ENCODE peak calls at places on chromosome 2, in ten cellular contexts. One of them, this sample, is unnamed.
A peak's percentile ranks its signal among the peaks of the same experiment; 100 is the strongest.

GRCh38 chr2:219908538-219908937 is 281.1 kb downstream of the SLC4A3 start:
- DNase-seq in IMR-90: no peak
- DNase-seq in body of pancreas: no peak
- DNase-seq in A549: peak; percentile 5
- DNase-seq in sigmoid colon: no peak
- DNase-seq in uterus: no peak
- DNase-seq in endothelial cell of umbilical vein: no peak
- DNase-seq in HepG2: no peak
- DNase-seq in adrenal gland: no peak
- DNase-seq in spleen: no peak
- DNase-seq in this sample: no peak

GRCh38 chr2:196586511-196586991 is 53.0 kb upstream of the CCDC150 start:
- DNase-seq in IMR-90: peak; percentile 86
- DNase-seq in body of pancreas: no peak
- DNase-seq in A549: peak; percentile 53
- DNase-seq in sigmoid colon: no peak
- DNase-seq in uterus: no peak
- DNase-seq in endothelial cell of umbilical vein: peak; percentile 23
- DNase-seq in HepG2: no peak
- DNase-seq in adrenal gland: no peak
- DNase-seq in spleen: no peak
- DNase-seq in this sample: no peak

GRCh38 chr2:178280261-178280852 is 86.0 kb downstream of the OSBPL6 start:
- DNase-seq in IMR-90: peak; percentile 59
- DNase-seq in body of pancreas: peak; percentile 42
- DNase-seq in A549: peak; percentile 57
- DNase-seq in sigmoid colon: no peak
- DNase-seq in uterus: peak; percentile 29
- DNase-seq in endothelial cell of umbilical vein: peak; percentile 71
- DNase-seq in HepG2: peak; percentile 53
- DNase-seq in adrenal gland: peak; percentile 20
- DNase-seq in spleen: no peak
- DNase-seq in this sample: peak; percentile 45

GRCh38 chr2:11697103-11697871 is 27.3 kb upstream of the NTSR2 start:
- DNase-seq in IMR-90: peak; percentile 71
- DNase-seq in body of pancreas: no peak
- DNase-seq in A549: peak; percentile 68
- DNase-seq in sigmoid colon: peak; percentile 84
- DNase-seq in uterus: peak; percentile 44
- DNase-seq in endothelial cell of umbilical vein: peak; percentile 70
- DNase-seq in HepG2: no peak
- DNase-seq in adrenal gland: peak; percentile 59
- DNase-seq in spleen: peak; percentile 76
- DNase-seq in this sample: peak; percentile 87

GRCh38 chr2:232351686-232352510 is 26.7 kb upstream of the ALPP start:
- DNase-seq in IMR-90: no peak
- DNase-seq in body of pancreas: no peak
- DNase-seq in A549: no peak
- DNase-seq in sigmoid colon: peak; percentile 50
- DNase-seq in uterus: no peak
- DNase-seq in endothelial cell of umbilical vein: no peak
- DNase-seq in HepG2: no peak
- DNase-seq in adrenal gland: no peak
- DNase-seq in spleen: peak; percentile 66
- DNase-seq in this sample: no peak

GRCh38 chr2:128217671-128218070 is 101.0 kb downstream of the HS6ST1 start:
- DNase-seq in IMR-90: no peak
- DNase-seq in body of pancreas: no peak
- DNase-seq in A549: peak; percentile 25
- DNase-seq in sigmoid colon: no peak
- DNase-seq in uterus: no peak
- DNase-seq in endothelial cell of umbilical vein: no peak
- DNase-seq in HepG2: no peak
- DNase-seq in adrenal gland: no peak
- DNase-seq in spleen: no peak
- DNase-seq in this sample: no peak

GRCh38 chr2:174577967-174578589 is 19.5 kb downstream of the WIPF1 start:
- DNase-seq in IMR-90: peak; percentile 73
- DNase-seq in body of pancreas: no peak
- DNase-seq in A549: peak; percentile 50
- DNase-seq in sigmoid colon: no peak
- DNase-seq in uterus: no peak
- DNase-seq in endothelial cell of umbilical vein: peak; percentile 55
- DNase-seq in HepG2: no peak
- DNase-seq in adrenal gland: no peak
- DNase-seq in spleen: no peak
- DNase-seq in this sample: no peak

GRCh38 chr2:177868792-177869191 is 203.8 kb downstream of the PDE11A start:
- DNase-seq in IMR-90: no peak
- DNase-seq in body of pancreas: no peak
- DNase-seq in A549: no peak
- DNase-seq in sigmoid colon: no peak
- DNase-seq in uterus: no peak
- DNase-seq in endothelial cell of umbilical vein: no peak
- DNase-seq in HepG2: no peak
- DNase-seq in adrenal gland: no peak
- DNase-seq in spleen: no peak
- DNase-seq in this sample: no peak

GRCh38 chr2:112029164-112029563 is 25.9 kb upstream of the TMEM87B start:
- DNase-seq in IMR-90: no peak
- DNase-seq in body of pancreas: no peak
- DNase-seq in A549: no peak
- DNase-seq in sigmoid colon: no peak
- DNase-seq in uterus: no peak
- DNase-seq in endothelial cell of umbilical vein: peak; percentile 75
- DNase-seq in HepG2: no peak
- DNase-seq in adrenal gland: no peak
- DNase-seq in spleen: no peak
- DNase-seq in this sample: no peak

GRCh38 chr2:197197808-197198409 is 112.7 kb downstream of the ANKRD44 start:
- DNase-seq in IMR-90: no peak
- DNase-seq in body of pancreas: no peak
- DNase-seq in A549: no peak
- DNase-seq in sigmoid colon: no peak
- DNase-seq in uterus: no peak
- DNase-seq in endothelial cell of umbilical vein: no peak
- DNase-seq in HepG2: no peak
- DNase-seq in adrenal gland: no peak
- DNase-seq in spleen: no peak
- DNase-seq in this sample: no peak

GRCh38 chr2:212538156-212539144 is at the start of gene ERBB4:
- DNase-seq in IMR-90: no peak
- DNase-seq in body of pancreas: peak; percentile 38
- DNase-seq in A549: no peak
- DNase-seq in sigmoid colon: peak; percentile 64
- DNase-seq in uterus: no peak
- DNase-seq in endothelial cell of umbilical vein: peak; percentile 5
- DNase-seq in HepG2: no peak
- DNase-seq in adrenal gland: no peak
- DNase-seq in spleen: peak; percentile 65
- DNase-seq in this sample: no peak

GRCh38 chr2:41160439-41160838 is 708.5 kb upstream of the SLC8A1 start:
- DNase-seq in IMR-90: no peak
- DNase-seq in body of pancreas: no peak
- DNase-seq in A549: no peak
- DNase-seq in sigmoid colon: no peak
- DNase-seq in uterus: no peak
- DNase-seq in endothelial cell of umbilical vein: peak; percentile 75
- DNase-seq in HepG2: no peak
- DNase-seq in adrenal gland: no peak
- DNase-seq in spleen: no peak
- DNase-seq in this sample: no peak

GRCh38 chr2:6639870-6640639 is 225.7 kb downstream of the CMPK2 start:
- DNase-seq in IMR-90: no peak
- DNase-seq in body of pancreas: no peak
- DNase-seq in A549: no peak
- DNase-seq in sigmoid colon: no peak
- DNase-seq in uterus: no peak
- DNase-seq in endothelial cell of umbilical vein: no peak
- DNase-seq in HepG2: no peak
- DNase-seq in adrenal gland: no peak
- DNase-seq in spleen: no peak
- DNase-seq in this sample: no peak

GRCh38 chr2:48525269-48525943 is 4.5 kb upstream of the STON1 start:
- DNase-seq in IMR-90: no peak
- DNase-seq in body of pancreas: no peak
- DNase-seq in A549: no peak
- DNase-seq in sigmoid colon: no peak
- DNase-seq in uterus: peak; percentile 68
- DNase-seq in endothelial cell of umbilical vein: no peak
- DNase-seq in HepG2: no peak
- DNase-seq in adrenal gland: no peak
- DNase-seq in spleen: no peak
- DNase-seq in this sample: no peak

GRCh38 chr2:148122788-148123187 is 101.9 kb downstream of the MBD5 start:
- DNase-seq in IMR-90: peak; percentile 86
- DNase-seq in body of pancreas: no peak
- DNase-seq in A549: no peak
- DNase-seq in sigmoid colon: no peak
- DNase-seq in uterus: no peak
- DNase-seq in endothelial cell of umbilical vein: no peak
- DNase-seq in HepG2: no peak
- DNase-seq in adrenal gland: no peak
- DNase-seq in spleen: no peak
- DNase-seq in this sample: no peak

GRCh38 chr2:178891265-178891958 is 84.2 kb upstream of the TTN start:
- DNase-seq in IMR-90: peak; percentile 63
- DNase-seq in body of pancreas: peak; percentile 81
- DNase-seq in A549: peak; percentile 64
- DNase-seq in sigmoid colon: no peak
- DNase-seq in uterus: peak; percentile 57
- DNase-seq in endothelial cell of umbilical vein: peak; percentile 74
- DNase-seq in HepG2: peak; percentile 39
- DNase-seq in adrenal gland: peak; percentile 42
- DNase-seq in spleen: no peak
- DNase-seq in this sample: peak; percentile 63

GRCh38 chr2:177106212-177106611 is 106.4 kb upstream of the HNRNPA3 start:
- DNase-seq in IMR-90: no peak
- DNase-seq in body of pancreas: no peak
- DNase-seq in A549: peak; percentile 24
- DNase-seq in sigmoid colon: no peak
- DNase-seq in uterus: no peak
- DNase-seq in endothelial cell of umbilical vein: no peak
- DNase-seq in HepG2: peak; percentile 34
- DNase-seq in adrenal gland: no peak
- DNase-seq in spleen: no peak
- DNase-seq in this sample: no peak

DNA sequence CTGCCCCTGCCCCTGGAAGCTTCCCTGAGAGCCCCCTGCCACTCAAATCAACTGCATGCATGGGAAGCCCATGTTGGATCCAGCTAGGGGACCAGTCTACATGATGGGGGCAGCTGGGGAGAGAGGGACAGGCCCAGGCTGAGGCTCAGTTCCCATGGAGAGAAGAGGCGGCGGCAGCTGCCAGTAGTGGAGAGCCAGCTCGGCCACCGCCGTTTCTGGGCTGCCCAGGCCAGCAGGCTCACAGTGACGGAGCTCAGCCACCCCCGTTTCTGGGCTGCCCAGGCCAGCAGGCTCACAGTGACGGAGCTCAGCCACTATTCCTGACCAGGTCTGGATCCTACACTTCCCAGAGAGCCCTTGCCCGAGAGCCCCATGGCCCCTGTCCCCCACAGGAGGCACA is 3.6 kb downstream of the MAB21L4 start:
- DNase-seq in IMR-90: no peak
- DNase-seq in body of pancreas: no peak
- DNase-seq in A549: no peak
- DNase-seq in sigmoid colon: no peak
- DNase-seq in uterus: no peak
- DNase-seq in endothelial cell of umbilical vein: no peak
- DNase-seq in HepG2: no peak
- DNase-seq in adrenal gland: no peak
- DNase-seq in spleen: no peak
- DNase-seq in this sample: no peak
- TF ChIP-seq CTCF in IMR-90: no peak
- TF ChIP-seq CTCF in body of pancreas: no peak
- TF ChIP-seq CTCF in A549: no peak
- TF ChIP-seq CTCF in sigmoid colon: no peak
- TF ChIP-seq CTCF in uterus: no peak
- TF ChIP-seq CTCF in endothelial cell of umbilical vein: no peak
- TF ChIP-seq CTCF in HepG2: no peak
- TF ChIP-seq CTCF in adrenal gland: no peak
- TF ChIP-seq CTCF in spleen: no peak
- TF ChIP-seq CTCF in this sample: no peak

DNA sequence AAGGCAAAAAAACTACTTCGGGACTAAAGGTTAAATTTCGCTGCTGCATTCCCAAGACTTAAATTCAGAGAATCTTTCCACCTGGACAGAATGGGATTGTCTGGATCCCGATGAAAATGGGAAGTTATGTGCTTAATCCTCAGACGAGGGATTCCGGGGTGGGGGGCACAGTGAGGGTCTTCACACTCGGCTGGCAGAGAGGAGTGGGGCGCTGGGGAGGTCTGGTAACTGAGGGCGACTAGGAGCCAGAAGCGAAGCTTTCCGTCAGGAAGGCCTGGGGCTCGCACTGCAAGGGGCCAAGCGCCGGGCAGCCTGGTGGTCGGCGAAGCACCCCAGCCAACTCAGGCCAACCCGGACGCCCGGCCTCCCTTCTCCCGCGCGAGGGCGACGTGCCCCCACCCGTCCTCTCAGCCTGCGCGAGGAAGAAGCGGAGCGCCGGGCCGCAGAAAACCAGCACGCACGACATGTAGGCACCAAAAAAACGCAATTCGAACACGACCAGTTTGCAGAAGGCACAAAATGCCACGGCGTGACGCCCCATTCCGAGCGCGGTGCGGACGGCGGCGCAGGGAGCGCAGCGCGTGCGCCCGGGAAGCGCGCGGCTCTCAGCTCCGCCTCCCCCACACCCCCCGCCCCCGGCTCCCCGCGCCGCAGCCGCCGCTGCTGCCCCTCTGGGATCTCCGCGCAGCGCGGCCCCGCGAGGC is 188.1 kb downstream of the ZEB2 start:
- DNase-seq in IMR-90: no peak
- DNase-seq in body of pancreas: no peak
- DNase-seq in A549: no peak
- DNase-seq in sigmoid colon: peak; percentile 83
- DNase-seq in uterus: peak; percentile 54
- DNase-seq in endothelial cell of umbilical vein: peak; percentile 76
- DNase-seq in HepG2: no peak
- DNase-seq in adrenal gland: no peak
- DNase-seq in spleen: peak; percentile 95
- DNase-seq in this sample: peak; percentile 58
- TF ChIP-seq POLR2A in IMR-90: no peak
- TF ChIP-seq POLR2A in body of pancreas: peak; percentile 31
- TF ChIP-seq POLR2A in A549: peak; percentile 82
- TF ChIP-seq POLR2A in sigmoid colon: no peak
- TF ChIP-seq POLR2A in uterus: no peak
- TF ChIP-seq POLR2A in endothelial cell of umbilical vein: no peak
- TF ChIP-seq POLR2A in HepG2: peak; percentile 79
- TF ChIP-seq POLR2A in adrenal gland: no peak
- TF ChIP-seq POLR2A in spleen: no peak
- TF ChIP-seq POLR2A in this sample: no peak

GRCh38 chr2:62919041-62919440 is 131.6 kb upstream of the OTX1 start:
- DNase-seq in IMR-90: no peak
- DNase-seq in body of pancreas: no peak
- DNase-seq in A549: no peak
- DNase-seq in sigmoid colon: no peak
- DNase-seq in uterus: no peak
- DNase-seq in endothelial cell of umbilical vein: no peak
- DNase-seq in HepG2: no peak
- DNase-seq in adrenal gland: no peak
- DNase-seq in spleen: no peak
- DNase-seq in this sample: no peak
- TF ChIP-seq CTCF in IMR-90: no peak
- TF ChIP-seq CTCF in body of pancreas: no peak
- TF ChIP-seq CTCF in A549: no peak
- TF ChIP-seq CTCF in sigmoid colon: no peak
- TF ChIP-seq CTCF in uterus: no peak
- TF ChIP-seq CTCF in endothelial cell of umbilical vein: no peak
- TF ChIP-seq CTCF in HepG2: no peak
- TF ChIP-seq CTCF in adrenal gland: no peak
- TF ChIP-seq CTCF in spleen: no peak
- TF ChIP-seq CTCF in this sample: no peak

GRCh38 chr2:96323849-96324248 is 1.3 kb upstream of the ITPRIPL1 start:
- DNase-seq in IMR-90: no peak
- DNase-seq in body of pancreas: no peak
- DNase-seq in A549: no peak
- DNase-seq in sigmoid colon: no peak
- DNase-seq in uterus: no peak
- DNase-seq in endothelial cell of umbilical vein: no peak
- DNase-seq in HepG2: no peak
- DNase-seq in adrenal gland: no peak
- DNase-seq in spleen: no peak
- DNase-seq in this sample: no peak
- TF ChIP-seq POLR2A in IMR-90: no peak
- TF ChIP-seq POLR2A in body of pancreas: no peak
- TF ChIP-seq POLR2A in A549: no peak
- TF ChIP-seq POLR2A in sigmoid colon: no peak
- TF ChIP-seq POLR2A in uterus: no peak
- TF ChIP-seq POLR2A in endothelial cell of umbilical vein: no peak
- TF ChIP-seq POLR2A in HepG2: no peak
- TF ChIP-seq POLR2A in adrenal gland: no peak
- TF ChIP-seq POLR2A in spleen: no peak
- TF ChIP-seq POLR2A in this sample: no peak